ENCODE peak calls at places on chromosomes 7 and 10, in nine cellular contexts. One of them, this sample, is unnamed.

GRCh38 chr10:32190890-32191491 is 134.8 kb upstream of the KIF5B start:
- DNase-seq in non-pigmented ciliary epithelial cell: no peak
- DNase-seq in dorsolateral prefrontal cortex: no peak
- DNase-seq in sciatic nerve: no peak
- DNase-seq in naive thymus-derived CD4-positive, alpha-beta T cell: peak
- DNase-seq in fibroblast of gingiva: peak
- DNase-seq in skeletal muscle cell: no peak
- DNase-seq in left ventricle myocardium superior: no peak
- DNase-seq in NCI-H1092: no peak
- DNase-seq in this sample: no peak

GRCh38 chr10:110876000-110876399 is 4.3 kb downstream of the PDCD4 start:
- DNase-seq in non-pigmented ciliary epithelial cell: no peak
- DNase-seq in dorsolateral prefrontal cortex: no peak
- DNase-seq in sciatic nerve: no peak
- DNase-seq in naive thymus-derived CD4-positive, alpha-beta T cell: no peak
- DNase-seq in fibroblast of gingiva: no peak
- DNase-seq in skeletal muscle cell: no peak
- DNase-seq in left ventricle myocardium superior: no peak
- DNase-seq in NCI-H1092: no peak
- DNase-seq in this sample: no peak

GRCh38 chr7:156609010-156609877 is 31.3 kb upstream of the RNF32 start:
- DNase-seq in non-pigmented ciliary epithelial cell: no peak
- DNase-seq in dorsolateral prefrontal cortex: no peak
- DNase-seq in sciatic nerve: no peak
- DNase-seq in naive thymus-derived CD4-positive, alpha-beta T cell: no peak
- DNase-seq in fibroblast of gingiva: no peak
- DNase-seq in skeletal muscle cell: no peak
- DNase-seq in left ventricle myocardium superior: no peak
- DNase-seq in NCI-H1092: no peak
- DNase-seq in this sample: no peak

GRCh38 chr10:59317066-59317465 is 45.3 kb downstream of the FAM13C start:
- DNase-seq in non-pigmented ciliary epithelial cell: no peak
- DNase-seq in dorsolateral prefrontal cortex: no peak
- DNase-seq in sciatic nerve: no peak
- DNase-seq in naive thymus-derived CD4-positive, alpha-beta T cell: no peak
- DNase-seq in fibroblast of gingiva: no peak
- DNase-seq in skeletal muscle cell: no peak
- DNase-seq in left ventricle myocardium superior: no peak
- DNase-seq in NCI-H1092: no peak
- DNase-seq in this sample: no peak

GRCh38 chr7:92976931-92977330 is 140.6 kb upstream of the CDK6 start:
- DNase-seq in non-pigmented ciliary epithelial cell: no peak
- DNase-seq in dorsolateral prefrontal cortex: no peak
- DNase-seq in sciatic nerve: no peak
- DNase-seq in naive thymus-derived CD4-positive, alpha-beta T cell: no peak
- DNase-seq in fibroblast of gingiva: no peak
- DNase-seq in skeletal muscle cell: no peak
- DNase-seq in left ventricle myocardium superior: no peak
- DNase-seq in NCI-H1092: no peak
- DNase-seq in this sample: no peak

GRCh38 chr7:55181774-55182173 is 163.0 kb downstream of the EGFR start:
- DNase-seq in non-pigmented ciliary epithelial cell: no peak
- DNase-seq in dorsolateral prefrontal cortex: no peak
- DNase-seq in sciatic nerve: no peak
- DNase-seq in naive thymus-derived CD4-positive, alpha-beta T cell: no peak
- DNase-seq in fibroblast of gingiva: no peak
- DNase-seq in skeletal muscle cell: no peak
- DNase-seq in left ventricle myocardium superior: no peak
- DNase-seq in NCI-H1092: no peak
- DNase-seq in this sample: no peak

GRCh38 chr10:7410306-7410799 is 481 bp downstream of the SFMBT2 start:
- DNase-seq in non-pigmented ciliary epithelial cell: no peak
- DNase-seq in dorsolateral prefrontal cortex: no peak
- DNase-seq in sciatic nerve: peak
- DNase-seq in naive thymus-derived CD4-positive, alpha-beta T cell: peak
- DNase-seq in fibroblast of gingiva: no peak
- DNase-seq in skeletal muscle cell: no peak
- DNase-seq in left ventricle myocardium superior: peak
- DNase-seq in NCI-H1092: peak
- DNase-seq in this sample: peak

GRCh38 chr10:35415505-35415904 is 79.2 kb downstream of the CCNY start:
- DNase-seq in non-pigmented ciliary epithelial cell: no peak
- DNase-seq in dorsolateral prefrontal cortex: no peak
- DNase-seq in sciatic nerve: no peak
- DNase-seq in naive thymus-derived CD4-positive, alpha-beta T cell: no peak
- DNase-seq in fibroblast of gingiva: no peak
- DNase-seq in skeletal muscle cell: no peak
- DNase-seq in left ventricle myocardium superior: no peak
- DNase-seq in NCI-H1092: no peak
- DNase-seq in this sample: no peak

GRCh38 chr7:46515844-46516590 is 594.9 kb upstream of the IGFBP3 start:
- DNase-seq in non-pigmented ciliary epithelial cell: peak
- DNase-seq in dorsolateral prefrontal cortex: no peak
- DNase-seq in sciatic nerve: no peak
- DNase-seq in naive thymus-derived CD4-positive, alpha-beta T cell: no peak
- DNase-seq in fibroblast of gingiva: no peak
- DNase-seq in skeletal muscle cell: no peak
- DNase-seq in left ventricle myocardium superior: no peak
- DNase-seq in NCI-H1092: no peak
- DNase-seq in this sample: no peak

GRCh38 chr7:139427788-139428187 is 55.7 kb downstream of the KLRG2 start:
- DNase-seq in non-pigmented ciliary epithelial cell: no peak
- DNase-seq in dorsolateral prefrontal cortex: no peak
- DNase-seq in sciatic nerve: no peak
- DNase-seq in naive thymus-derived CD4-positive, alpha-beta T cell: no peak
- DNase-seq in fibroblast of gingiva: no peak
- DNase-seq in skeletal muscle cell: no peak
- DNase-seq in left ventricle myocardium superior: no peak
- DNase-seq in NCI-H1092: no peak
- DNase-seq in this sample: no peak

GRCh38 chr10:29811751-29812427 is 177.1 kb upstream of the SVIL start:
- DNase-seq in non-pigmented ciliary epithelial cell: peak
- DNase-seq in dorsolateral prefrontal cortex: no peak
- DNase-seq in sciatic nerve: no peak
- DNase-seq in naive thymus-derived CD4-positive, alpha-beta T cell: peak
- DNase-seq in fibroblast of gingiva: peak
- DNase-seq in skeletal muscle cell: peak
- DNase-seq in left ventricle myocardium superior: no peak
- DNase-seq in NCI-H1092: peak
- DNase-seq in this sample: peak

GRCh38 chr10:1739751-1740150 is 2.4 kb upstream of the ADARB2 start:
- DNase-seq in non-pigmented ciliary epithelial cell: no peak
- DNase-seq in dorsolateral prefrontal cortex: peak
- DNase-seq in sciatic nerve: no peak
- DNase-seq in naive thymus-derived CD4-positive, alpha-beta T cell: no peak
- DNase-seq in fibroblast of gingiva: no peak
- DNase-seq in skeletal muscle cell: no peak
- DNase-seq in left ventricle myocardium superior: no peak
- DNase-seq in NCI-H1092: no peak
- DNase-seq in this sample: no peak

GRCh38 chr7:28075674-28076358 is 104.8 kb downstream of the JAZF1 start:
- DNase-seq in non-pigmented ciliary epithelial cell: no peak
- DNase-seq in dorsolateral prefrontal cortex: no peak
- DNase-seq in sciatic nerve: no peak
- DNase-seq in naive thymus-derived CD4-positive, alpha-beta T cell: no peak
- DNase-seq in fibroblast of gingiva: no peak
- DNase-seq in skeletal muscle cell: no peak
- DNase-seq in left ventricle myocardium superior: no peak
- DNase-seq in NCI-H1092: peak
- DNase-seq in this sample: peak

GRCh38 chr7:150378853-150379589 is at the start of gene ZNF775:
- DNase-seq in non-pigmented ciliary epithelial cell: peak
- DNase-seq in dorsolateral prefrontal cortex: peak
- DNase-seq in sciatic nerve: peak
- DNase-seq in naive thymus-derived CD4-positive, alpha-beta T cell: peak
- DNase-seq in fibroblast of gingiva: peak
- DNase-seq in skeletal muscle cell: peak
- DNase-seq in left ventricle myocardium superior: peak
- DNase-seq in NCI-H1092: peak
- DNase-seq in this sample: peak

GRCh38 chr10:78381072-78381471 is 347.4 kb downstream of the RPS24 start:
- DNase-seq in non-pigmented ciliary epithelial cell: no peak
- DNase-seq in dorsolateral prefrontal cortex: no peak
- DNase-seq in sciatic nerve: no peak
- DNase-seq in naive thymus-derived CD4-positive, alpha-beta T cell: no peak
- DNase-seq in fibroblast of gingiva: no peak
- DNase-seq in skeletal muscle cell: no peak
- DNase-seq in left ventricle myocardium superior: no peak
- DNase-seq in NCI-H1092: no peak
- DNase-seq in this sample: no peak

GRCh38 chr10:105770813-105771212 is 1129.7 kb downstream of the SORCS3 start:
- DNase-seq in non-pigmented ciliary epithelial cell: no peak
- DNase-seq in dorsolateral prefrontal cortex: no peak
- DNase-seq in sciatic nerve: no peak
- DNase-seq in naive thymus-derived CD4-positive, alpha-beta T cell: no peak
- DNase-seq in fibroblast of gingiva: no peak
- DNase-seq in skeletal muscle cell: no peak
- DNase-seq in left ventricle myocardium superior: no peak
- DNase-seq in NCI-H1092: no peak
- DNase-seq in this sample: no peak

GRCh38 chr7:33040803-33041516 is 21.6 kb downstream of the NT5C3A start:
- DNase-seq in non-pigmented ciliary epithelial cell: no peak
- DNase-seq in dorsolateral prefrontal cortex: no peak
- DNase-seq in sciatic nerve: no peak
- DNase-seq in naive thymus-derived CD4-positive, alpha-beta T cell: peak
- DNase-seq in fibroblast of gingiva: peak
- DNase-seq in skeletal muscle cell: no peak
- DNase-seq in left ventricle myocardium superior: no peak
- DNase-seq in NCI-H1092: no peak
- DNase-seq in this sample: no peak

GRCh38 chr10:76080991-76081390 is 649.6 kb downstream of the LRMDA start:
- DNase-seq in non-pigmented ciliary epithelial cell: no peak
- DNase-seq in dorsolateral prefrontal cortex: no peak
- DNase-seq in sciatic nerve: no peak
- DNase-seq in naive thymus-derived CD4-positive, alpha-beta T cell: no peak
- DNase-seq in fibroblast of gingiva: no peak
- DNase-seq in skeletal muscle cell: no peak
- DNase-seq in left ventricle myocardium superior: no peak
- DNase-seq in NCI-H1092: no peak
- DNase-seq in this sample: no peak

GRCh38 chr7:55366461-55367138 is 1.5 kb downstream of the LANCL2 start:
- DNase-seq in non-pigmented ciliary epithelial cell: no peak
- DNase-seq in dorsolateral prefrontal cortex: no peak
- DNase-seq in sciatic nerve: no peak
- DNase-seq in naive thymus-derived CD4-positive, alpha-beta T cell: peak
- DNase-seq in fibroblast of gingiva: no peak
- DNase-seq in skeletal muscle cell: no peak
- DNase-seq in left ventricle myocardium superior: no peak
- DNase-seq in NCI-H1092: no peak
- DNase-seq in this sample: peak

GRCh38 chr10:115355162-115355760 is 262.1 kb downstream of the ATRNL1 start:
- DNase-seq in non-pigmented ciliary epithelial cell: peak
- DNase-seq in dorsolateral prefrontal cortex: no peak
- DNase-seq in sciatic nerve: no peak
- DNase-seq in naive thymus-derived CD4-positive, alpha-beta T cell: no peak
- DNase-seq in fibroblast of gingiva: peak
- DNase-seq in skeletal muscle cell: peak
- DNase-seq in left ventricle myocardium superior: no peak
- DNase-seq in NCI-H1092: peak
- DNase-seq in this sample: peak

GRCh38 chr10:113895018-113895417 is 40.6 kb downstream of the NHLRC2 start:
- DNase-seq in non-pigmented ciliary epithelial cell: peak
- DNase-seq in dorsolateral prefrontal cortex: no peak
- DNase-seq in sciatic nerve: no peak
- DNase-seq in naive thymus-derived CD4-positive, alpha-beta T cell: no peak
- DNase-seq in fibroblast of gingiva: peak
- DNase-seq in skeletal muscle cell: peak
- DNase-seq in left ventricle myocardium superior: no peak
- DNase-seq in NCI-H1092: no peak
- DNase-seq in this sample: no peak

GRCh38 chr10:122301055-122301810 is 30.1 kb downstream of the BTBD16 start:
- DNase-seq in non-pigmented ciliary epithelial cell: peak
- DNase-seq in dorsolateral prefrontal cortex: no peak
- DNase-seq in sciatic nerve: no peak
- DNase-seq in naive thymus-derived CD4-positive, alpha-beta T cell: no peak
- DNase-seq in fibroblast of gingiva: peak
- DNase-seq in skeletal muscle cell: no peak
- DNase-seq in left ventricle myocardium superior: no peak
- DNase-seq in NCI-H1092: no peak
- DNase-seq in this sample: no peak

GRCh38 chr7:119228482-119228881 is 1004.0 kb downstream of the ANKRD7 start:
- DNase-seq in non-pigmented ciliary epithelial cell: peak
- DNase-seq in dorsolateral prefrontal cortex: no peak
- DNase-seq in sciatic nerve: no peak
- DNase-seq in naive thymus-derived CD4-positive, alpha-beta T cell: no peak
- DNase-seq in fibroblast of gingiva: no peak
- DNase-seq in skeletal muscle cell: no peak
- DNase-seq in left ventricle myocardium superior: no peak
- DNase-seq in NCI-H1092: no peak
- DNase-seq in this sample: no peak

GRCh38 chr7:115618676-115619075 is 411.9 kb downstream of the TFEC start:
- DNase-seq in non-pigmented ciliary epithelial cell: peak
- DNase-seq in dorsolateral prefrontal cortex: no peak
- DNase-seq in sciatic nerve: no peak
- DNase-seq in naive thymus-derived CD4-positive, alpha-beta T cell: no peak
- DNase-seq in fibroblast of gingiva: peak
- DNase-seq in skeletal muscle cell: peak
- DNase-seq in left ventricle myocardium superior: no peak
- DNase-seq in NCI-H1092: no peak
- DNase-seq in this sample: no peak

GRCh38 chr7:77753173-77753572 is 45.1 kb downstream of the TMEM60 start:
- DNase-seq in non-pigmented ciliary epithelial cell: no peak
- DNase-seq in dorsolateral prefrontal cortex: no peak
- DNase-seq in sciatic nerve: no peak
- DNase-seq in naive thymus-derived CD4-positive, alpha-beta T cell: no peak
- DNase-seq in fibroblast of gingiva: no peak
- DNase-seq in skeletal muscle cell: no peak
- DNase-seq in left ventricle myocardium superior: no peak
- DNase-seq in NCI-H1092: no peak
- DNase-seq in this sample: no peak

GRCh38 chr7:94266278-94266677 is 128.4 kb upstream of the COL1A2 start:
- DNase-seq in non-pigmented ciliary epithelial cell: no peak
- DNase-seq in dorsolateral prefrontal cortex: no peak
- DNase-seq in sciatic nerve: no peak
- DNase-seq in naive thymus-derived CD4-positive, alpha-beta T cell: no peak
- DNase-seq in fibroblast of gingiva: peak
- DNase-seq in skeletal muscle cell: peak
- DNase-seq in left ventricle myocardium superior: no peak
- DNase-seq in NCI-H1092: no peak
- DNase-seq in this sample: no peak

GRCh38 chr10:46231087-46231486 is 55.7 kb upstream of the ANTXRL start:
- DNase-seq in non-pigmented ciliary epithelial cell: no peak
- DNase-seq in dorsolateral prefrontal cortex: peak
- DNase-seq in sciatic nerve: no peak
- DNase-seq in naive thymus-derived CD4-positive, alpha-beta T cell: no peak
- DNase-seq in fibroblast of gingiva: no peak
- DNase-seq in skeletal muscle cell: no peak
- DNase-seq in left ventricle myocardium superior: peak
- DNase-seq in NCI-H1092: no peak
- DNase-seq in this sample: no peak

GRCh38 chr7:106870983-106871410 is 5.9 kb downstream of the PIK3CG start:
- DNase-seq in non-pigmented ciliary epithelial cell: no peak
- DNase-seq in dorsolateral prefrontal cortex: no peak
- DNase-seq in sciatic nerve: no peak
- DNase-seq in naive thymus-derived CD4-positive, alpha-beta T cell: no peak
- DNase-seq in fibroblast of gingiva: peak
- DNase-seq in skeletal muscle cell: peak
- DNase-seq in left ventricle myocardium superior: no peak
- DNase-seq in NCI-H1092: no peak
- DNase-seq in this sample: no peak

This sample was measured in SHP77.